ENCODE peak calls at places on chromosome 12, in five cellular contexts. V is HCT116, J is K562, X is A549, D is HepG2. W is an unnamed sample. For H3K4me1, the result is how much of the 10 kb centered on the place peaks cover.

GRCh38 chr12:34384693-34385092 is 362.4 kb downstream of the ALG10 start:
- DNase-seq in V (no peak), J (no peak), X (no peak), D (no peak), W (no peak)

GRCh38 chr12:128586630-128587029 is 237.1 kb downstream of the SLC15A4 start:
- DNase-seq in V (no peak), J (no peak), X (no peak), D (no peak), W (no peak)

GRCh38 chr12:106032141-106032925 is 106.4 kb downstream of the NUAK1 start:
- DNase-seq in V (no peak), J (no peak), X (no peak), D (no peak), W (no peak)

GRCh38 chr12:124767075-124767821 is 96.4 kb downstream of the SCARB1 start:
- DNase-seq in V (no peak), J (peak), X (peak), D (peak), W (no peak)

GRCh38 chr12:63212316-63212715 is 61.3 kb upstream of the AVPR1A start:
- DNase-seq in V (no peak), J (no peak), X (no peak), D (no peak), W (no peak)

GRCh38 chr12:105960319-105961076 is 178.3 kb downstream of the NUAK1 start:
- DNase-seq in V (no peak), J (no peak), X (no peak), D (no peak), W (no peak)

GRCh38 chr12:87157791-87158190 is 871.4 kb downstream of the C12orf50 start:
- DNase-seq in V (no peak), J (no peak), X (peak), D (no peak), W (no peak)

GRCh38 chr12:13595536-13596450 is 385.6 kb downstream of the GRIN2B start:
- DNase-seq in V (no peak), J (no peak), X (no peak), D (no peak), W (no peak)

GRCh38 chr12:53122961-53123468 is 19.7 kb downstream of the SOAT2 start:
- DNase-seq in V (no peak), J (no peak), X (no peak), D (no peak), W (no peak)

GRCh38 chr12:31004666-31005065 is 69.0 kb upstream of the DDX11 start:
- DNase-seq in V (no peak), J (no peak), X (no peak), D (no peak), W (no peak)

GRCh38 chr12:123223241-123223668 is 9.7 kb downstream of the MPHOSPH9 start:
- DNase-seq in V (no peak), J (no peak), X (no peak), D (no peak), W (no peak)

GRCh38 chr12:22729898-22730443 is 105.0 kb downstream of the ETNK1 start:
- DNase-seq in V (no peak), J (no peak), X (no peak), D (no peak), W (no peak)

GRCh38 chr12:111274820-111275219 is 94.1 kb downstream of the PHETA1 start:
- DNase-seq in V (peak), J (peak), X (peak), D (no peak), W (no peak)

GRCh38 chr12:12946686-12947355 is 5.1 kb downstream of the GPRC5D start:
- DNase-seq in V (no peak), J (no peak), X (no peak), D (peak), W (no peak)

GRCh38 chr12:18383203-18383602 is 121.9 kb downstream of the PIK3C2G start:
- DNase-seq in V (no peak), J (no peak), X (peak), D (peak), W (peak)

GRCh38 chr12:75862692-75863471 is 168.7 kb downstream of the PHLDA1 start:
- DNase-seq in V (peak), J (no peak), X (peak), D (peak), W (peak)

GRCh38 chr12:34105392-34105933 is 83.2 kb downstream of the ALG10 start:
- DNase-seq in V (no peak), J (no peak), X (no peak), D (no peak), W (no peak)

GRCh38 chr12:119375619-119376018 is 41.1 kb downstream of the CCDC60 start:
- DNase-seq in V (no peak), J (no peak), X (no peak), D (no peak), W (no peak)

GRCh38 chr12:97643961-97644360 is 181.4 kb downstream of the RMST start:
- DNase-seq in V (no peak), J (no peak), X (no peak), D (no peak), W (no peak)

GRCh38 chr12:26297386-26298070 is 102.2 kb downstream of the SSPN start:
- DNase-seq in V (no peak), J (no peak), X (no peak), D (no peak), W (no peak)

GRCh38 chr12:124613151-124613585 is 45.8 kb upstream of the NCOR2 start:
- DNase-seq in V (no peak), J (no peak), X (no peak), D (no peak), W (no peak)

GRCh38 chr12:82406651-82407050 is 48.3 kb downstream of the METTL25 start:
- DNase-seq in V (no peak), J (no peak), X (no peak), D (no peak), W (no peak)

GRCh38 chr12:94148841-94149780 is 734 bp downstream of the PLXNC1 start:
- DNase-seq in V (no peak), J (no peak), X (peak), D (no peak), W (no peak)

GRCh38 chr12:67271976-67272375 is 2.8 kb downstream of the CAND1 start:
- DNase-seq in V (no peak), J (no peak), X (no peak), D (no peak), W (no peak)

GRCh38 chr12:49959570-49960473 is 1.9 kb upstream of the AQP5 start:
- DNase-seq in V (peak), J (no peak), X (peak), D (no peak), W (no peak)

GRCh38 chr12:2013527-2014223 is 9.4 kb upstream of the DCP1B start:
- DNase-seq in V (no peak), J (no peak), X (no peak), D (no peak), W (no peak)
- TF ChIP-seq REST in V (no peak), J (no peak), X (no peak), D (no peak), W (no peak)

DNA sequence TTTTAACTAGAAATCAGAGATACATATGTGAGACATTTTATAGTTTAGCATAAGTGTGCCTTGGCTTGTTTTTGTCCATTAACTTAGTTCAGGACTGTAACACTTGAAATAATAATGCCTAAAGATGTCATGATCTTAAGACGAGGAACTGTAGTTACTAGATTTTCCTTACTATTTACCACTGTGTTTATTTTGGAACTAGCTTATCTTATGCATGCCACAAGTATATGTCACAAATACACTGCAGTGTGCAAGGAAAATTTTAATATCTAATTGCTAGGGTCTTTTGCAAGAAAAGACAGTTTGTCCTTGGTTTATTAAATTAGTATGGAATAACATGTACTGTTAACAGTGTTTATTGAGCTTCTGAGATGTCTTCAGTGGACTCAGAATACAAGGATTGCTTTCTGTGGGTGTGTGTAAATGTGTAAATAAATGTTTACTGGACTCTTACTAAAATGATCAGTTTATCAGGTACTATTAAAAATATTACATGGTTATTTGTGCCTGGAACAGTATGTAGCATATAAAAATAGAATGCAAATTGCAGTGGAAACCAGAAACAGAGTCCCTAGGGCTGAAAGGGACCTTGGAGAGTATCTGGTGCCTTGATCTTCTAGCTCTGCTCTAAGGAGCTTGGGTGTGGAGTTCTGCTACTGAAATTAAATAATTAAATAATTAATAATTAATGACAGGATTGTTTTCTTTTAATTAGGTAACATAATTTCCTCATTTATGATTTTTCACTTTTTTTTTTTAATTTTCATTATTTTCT is 58.1 kb downstream of the FGD4 start:
- DNase-seq in V (no peak), J (no peak), X (no peak), D (no peak), W (no peak)
- H3K4me1 ChIP-seq in V (under half), J (under half), X (half or more), D (under half), W (under half)

GRCh38 chr12:47648056-47648579 is 57.7 kb downstream of the RPAP3 start:
- DNase-seq in V (no peak), J (peak), X (no peak), D (no peak), W (no peak)
- H3K27ac ChIP-seq in V (no peak), J (no peak), X (no peak), D (no peak), W (no peak)

DNA sequence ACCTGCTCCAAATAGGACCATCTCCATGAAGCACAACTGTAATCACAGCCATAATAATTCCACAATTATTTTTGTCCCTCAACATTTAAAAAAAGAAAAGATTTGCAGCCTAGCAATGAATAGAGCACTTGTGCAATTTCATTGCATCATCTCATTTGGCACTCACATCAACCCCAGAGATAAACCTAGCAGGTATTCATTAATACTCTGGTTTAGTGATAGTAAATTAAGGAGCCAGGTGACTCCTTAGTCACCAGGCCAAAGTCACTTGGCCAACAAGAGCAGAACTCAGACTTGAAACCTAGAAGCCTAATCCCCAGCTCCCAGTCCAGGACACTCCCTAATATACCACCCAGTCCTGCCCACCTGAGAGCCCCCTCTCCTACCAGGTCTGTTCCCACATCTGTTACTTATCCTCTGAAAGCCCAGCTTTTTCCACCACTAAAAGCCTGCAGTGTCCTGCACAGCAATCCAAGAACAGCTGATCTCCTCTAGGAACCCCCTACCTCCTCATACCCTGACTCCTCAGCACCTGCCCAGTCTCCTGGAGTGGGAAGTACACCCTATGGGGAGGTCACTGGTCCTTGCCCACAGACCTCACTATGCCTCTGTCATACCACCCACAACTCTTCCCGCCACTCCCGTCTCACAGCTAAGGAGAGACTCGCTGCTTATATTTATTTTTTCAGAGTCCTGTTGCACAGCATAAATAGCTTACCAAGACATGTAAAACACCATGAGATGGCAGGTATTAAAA is 22.1 kb downstream of the OR10P1 start:
- DNase-seq in V (no peak), J (no peak), X (no peak), D (no peak), W (no peak)
- TF ChIP-seq REST in V (no peak), J (no peak), X (no peak), D (no peak), W (no peak)

GRCh38 chr12:20040194-20040593 is 328.1 kb upstream of the PDE3A start:
- DNase-seq in V (no peak), J (no peak), X (no peak), D (no peak), W (no peak)
- H3K4me1 ChIP-seq in V (under half), J (under half), X (under half), D (under half), W (under half)

GRCh38 chr12:79932393-79932792 is 2.5 kb downstream of the PPP1R12A start:
- DNase-seq in V (no peak), J (peak), X (no peak), D (no peak), W (no peak)
- H3K27ac ChIP-seq in V (no peak), J (peak), X (no peak), D (no peak), W (peak)

GRCh38 chr12:57715786-57716185 is 21.9 kb downstream of the OS9 start:
- DNase-seq in V (no peak), J (no peak), X (no peak), D (no peak), W (no peak)
- TF ChIP-seq REST in V (no peak), J (no peak), X (no peak), D (no peak), W (no peak)

GRCh38 chr12:131449027-131449426 is 261.9 kb upstream of the SFSWAP start:
- DNase-seq in V (no peak), J (no peak), X (no peak), D (no peak), W (no peak)
- H3K4me1 ChIP-seq in V (under half), J (under half), X (under half), D (under half), W (under half)

GRCh38 chr12:103960567-103961227 is 5.0 kb upstream of the TDG start:
- DNase-seq in V (no peak), J (peak), X (no peak), D (no peak), W (no peak)

GRCh38 chr12:103955811-103956514 is 9.7 kb upstream of the TDG start:
- DNase-seq in V (no peak), J (no peak), X (no peak), D (no peak), W (no peak)

GRCh38 chr12:103957865-103958388 is 7.7 kb upstream of the TDG start:
- DNase-seq in V (no peak), J (no peak), X (no peak), D (no peak), W (no peak)

GRCh38 chr12:103956515-103957027 is 9.1 kb upstream of the TDG start:
- DNase-seq in V (no peak), J (no peak), X (no peak), D (peak), W (no peak)

DNA sequence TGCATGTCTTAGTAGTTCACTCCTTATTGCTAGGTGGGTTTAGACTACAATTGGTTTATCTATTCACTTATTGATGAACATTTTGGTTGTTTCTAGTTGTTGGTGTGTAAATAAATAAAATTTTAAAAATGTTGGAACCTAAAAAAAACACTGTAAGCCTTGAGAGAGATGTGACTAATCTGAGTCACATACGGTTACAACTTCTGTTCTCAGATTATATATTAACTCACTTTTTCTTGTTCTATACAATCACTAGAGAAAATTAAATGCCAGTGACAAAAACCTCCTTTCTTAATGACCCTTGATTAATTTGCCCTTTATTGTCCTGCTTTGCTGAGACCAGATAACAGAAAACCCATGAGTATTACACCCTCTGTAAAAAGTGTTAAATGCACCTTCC is 7.1 kb upstream of the TDG start:
- DNase-seq in V (no peak), J (no peak), X (no peak), D (no peak), W (no peak)
- H3K27ac ChIP-seq in V (no peak), J (peak), X (peak), D (no peak), W (peak)